ENCODE peak calls at places on chromosome 20, in four cellular contexts. D, P, R and Q are unnamed samples. For H3K36me3, the result is how much of the 10 kb centered on the place peaks cover.

GRCh38 chr20:61584851-61585250 is 332.8 kb downstream of the CDH4 start:
- DNase-seq in R (no peak), D (no peak), P (no peak), Q (no peak)

GRCh38 chr20:62650551-62651284 is 8.4 kb downstream of the SLCO4A1 start:
- DNase-seq in D (no peak), P (no peak), R (no peak), Q (no peak)

GRCh38 chr20:62133051-62133845 is 9.9 kb downstream of the PSMA7 start:
- DNase-seq in R (no peak), P (no peak), D (no peak), Q (no peak)

GRCh38 chr20:48679603-48680002 is 148.2 kb downstream of the PREX1 start:
- DNase-seq in D (no peak), R (no peak), P (peak), Q (no peak)

GRCh38 chr20:15945301-15945700 is 627.9 kb downstream of the KIF16B start:
- DNase-seq in D (no peak), P (no peak), R (no peak), Q (no peak)

GRCh38 chr20:31816221-31816620 is 2.9 kb upstream of the MYLK2 start:
- DNase-seq in R (no peak), P (no peak), D (no peak), Q (no peak)

GRCh38 chr20:33232486-33233072 is 3.2 kb upstream of the BPIFA1 start:
- DNase-seq in D (no peak), P (no peak), R (no peak), Q (no peak)

GRCh38 chr20:61193164-61193563 is 58.9 kb upstream of the CDH4 start:
- DNase-seq in D (no peak), R (no peak), P (no peak), Q (no peak)

GRCh38 chr20:973785-974194 is 28.3 kb downstream of the RSPO4 start:
- DNase-seq in R (peak), P (no peak), D (peak), Q (peak)

GRCh38 chr20:3741846-3742458 is 9.5 kb downstream of the HSPA12B start:
- DNase-seq in D (no peak), R (no peak), P (no peak), Q (no peak)

GRCh38 chr20:35461620-35462019 is 6.2 kb downstream of the CEP250 start:
- DNase-seq in D (no peak), P (no peak), R (no peak), Q (no peak)

GRCh38 chr20:46458891-46459750 is 52.7 kb upstream of the ELMO2 start:
- DNase-seq in R (peak), P (peak), D (no peak), Q (peak)
- TF ChIP-seq SUZ12 in R (no peak), P (no peak), D (no peak), Q (no peak)

DNA sequence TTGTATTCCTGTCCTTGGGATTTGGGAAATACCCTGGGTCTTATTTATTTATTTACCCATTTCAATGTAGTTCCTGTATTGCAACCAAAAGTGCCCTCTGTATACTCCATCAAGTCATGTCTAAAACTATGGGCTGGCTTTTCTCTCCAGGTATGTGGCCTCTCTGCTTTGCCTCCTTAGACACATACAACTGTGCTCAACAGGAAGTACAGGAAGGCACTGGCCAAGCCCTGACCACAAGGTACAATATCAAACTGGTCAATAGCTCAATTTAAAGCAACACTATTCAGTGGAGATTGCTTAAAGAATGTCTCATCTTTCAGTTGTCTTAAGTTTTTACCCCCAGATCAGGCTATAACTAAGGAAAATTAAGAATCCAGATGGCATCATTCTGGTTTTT is 42.3 kb upstream of the SLC24A3 start:
- DNase-seq in R (no peak), P (no peak), D (no peak), Q (no peak)
- H3K9ac ChIP-seq in R (no peak), P (no peak), D (no peak), Q (no peak)

GRCh38 chr20:57122481-57123138 is 143.8 kb downstream of the BMP7 start:
- DNase-seq in D (no peak), P (no peak), R (no peak), Q (no peak)

GRCh38 chr20:57117296-57117695 is 149.1 kb downstream of the BMP7 start:
- DNase-seq in R (no peak), D (no peak), P (no peak), Q (no peak)

GRCh38 chr20:57123139-57123903 is 143.1 kb downstream of the BMP7 start:
- DNase-seq in P (no peak), D (no peak), R (no peak), Q (no peak)

GRCh38 chr20:57118107-57118769 is 148.2 kb downstream of the BMP7 start:
- DNase-seq in R (no peak), P (no peak), D (no peak), Q (no peak)

GRCh38 chr20:57118964-57119363 is 147.5 kb downstream of the BMP7 start:
- DNase-seq in P (no peak), D (no peak), R (no peak), Q (no peak)
- H3K36me3 ChIP-seq in P (under half), D (under half), R (under half), Q (under half)

GRCh38 chr20:51487525-51488279 is 54.8 kb downstream of the NFATC2 start:
- DNase-seq in P (no peak), D (peak), R (no peak), Q (no peak)
- TF ChIP-seq SUZ12 in P (no peak), D (no peak), R (no peak), Q (no peak)

DNA sequence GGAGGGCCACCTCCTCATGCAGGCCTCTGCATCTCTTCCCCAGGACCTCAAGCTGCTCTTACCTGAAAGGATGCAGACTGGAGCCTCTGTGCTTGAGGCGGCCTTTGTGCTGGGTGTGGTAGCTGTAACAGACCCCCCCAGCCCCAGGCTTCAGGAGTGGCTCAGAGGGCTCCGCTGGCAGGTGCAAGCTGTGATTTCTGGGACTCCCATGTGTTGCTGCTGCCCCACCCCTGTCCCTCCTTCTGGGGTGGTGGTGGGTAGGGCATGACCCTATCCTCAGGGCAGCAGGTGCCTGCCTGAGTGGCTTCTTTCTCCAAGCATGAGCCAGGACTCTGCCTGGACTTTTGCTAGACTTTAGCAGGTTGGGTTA is 121.2 kb downstream of the SULF2 start:
- DNase-seq in R (no peak), P (no peak), D (no peak), Q (no peak)
- H3K9ac ChIP-seq in R (no peak), P (no peak), D (no peak), Q (no peak)

GRCh38 chr20:50093240-50093639 is 19.7 kb downstream of the UBE2V1 start:
- DNase-seq in D (no peak), P (no peak), R (no peak), Q (no peak)
- H3K36me3 ChIP-seq in D (under half), P (under half), R (under half), Q (half or more)

DNA sequence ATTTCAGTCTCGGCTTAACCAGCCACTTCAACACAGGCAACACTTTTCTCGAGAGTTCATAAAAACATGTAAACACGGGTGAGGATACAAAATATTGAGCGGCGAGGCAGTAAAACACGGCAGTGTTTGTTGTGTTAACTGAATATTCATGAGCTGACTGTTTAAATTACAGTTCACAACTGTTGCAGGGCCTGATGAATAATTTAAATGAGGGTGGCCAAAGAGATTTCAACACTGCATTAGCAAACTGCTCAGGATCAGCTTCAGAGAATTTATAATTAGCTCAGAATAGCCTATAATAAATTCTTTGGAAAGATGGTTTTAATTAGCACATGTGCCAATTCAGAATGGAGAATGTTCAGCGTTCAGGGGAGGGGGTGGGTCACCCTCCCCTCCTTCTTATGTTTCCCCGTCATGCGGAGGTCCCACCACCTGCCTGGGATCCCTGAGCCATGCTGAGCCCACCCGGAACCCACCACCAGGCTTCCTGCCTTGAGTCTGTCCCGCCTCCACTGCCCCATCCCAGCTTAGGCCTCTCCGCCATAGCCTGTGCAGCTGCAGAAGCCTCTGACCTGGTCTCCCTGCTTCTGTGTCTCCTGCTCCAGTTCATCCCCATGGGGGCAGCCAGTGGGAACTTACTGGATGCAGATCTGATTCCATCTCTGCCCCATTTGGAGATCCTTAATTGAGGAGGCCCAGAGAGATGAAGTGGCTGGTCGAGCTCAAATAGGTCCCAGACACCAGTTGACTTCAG is 112.5 kb downstream of the TOX2 start:
- DNase-seq in D (no peak), P (no peak), R (no peak), Q (no peak)
- TF ChIP-seq SUZ12 in D (no peak), P (no peak), R (no peak), Q (no peak)

GRCh38 chr20:5065489-5066383 is 54.0 kb downstream of the PCNA start:
- DNase-seq in R (no peak), P (no peak), D (peak), Q (no peak)
- H3K9ac ChIP-seq in R (no peak), P (no peak), D (no peak), Q (no peak)

GRCh38 chr20:49945306-49945700 is 9.1 kb downstream of the RNF114 start:
- DNase-seq in D (no peak), P (no peak), R (no peak), Q (no peak)
- H3K36me3 ChIP-seq in D (under half), P (half or more), R (under half), Q (half or more)